ENCODE peak calls at places on chromosomes 2 and 18, in ten cellular contexts. E is AG09319; W is ELF-1; G is activated naive CD4-positive, alpha-beta T cell treated with anti-CD3 and anti-CD28 coated beads for 36 hours; J is HuH-7.5; Q is bronchial epithelial cell; H is stimulated activated CD4-positive, alpha-beta T cell treated with anti-CD3 and anti-CD28 coated beads, Interleukin-2, amount 100 ng/mL, for 48 hours; C is astrocyte of the cerebellum; S is kidney epithelial cell; A is NAMALWA. K is an unnamed sample.

GRCh38 chr18:14997367-14997766 is 249.4 kb downstream of the ANKRD30B start:
- DNase-seq in A (no peak), Q (no peak), H (no peak), J (no peak), C (no peak), W (no peak), G (no peak), S (no peak), E (no peak), K (no peak)

GRCh38 chr2:3312576-3313345 is 64.9 kb downstream of the EIPR1 start:
- DNase-seq in Q (no peak), E (no peak), A (no peak), G (no peak), C (no peak), J (no peak), S (no peak), W (no peak), H (no peak), K (no peak)

GRCh38 chr2:232309592-232309991 is 69.0 kb upstream of the ALPP start:
- DNase-seq in C (no peak), G (peak), S (no peak), A (peak), W (no peak), E (no peak), H (no peak), J (no peak), Q (no peak), K (no peak)

GRCh38 chr2:32946314-32947075 is at the start of gene LTBP1:
- DNase-seq in W (peak), S (no peak), A (peak), G (peak), H (peak), C (peak), E (no peak), Q (peak), J (peak), K (peak)

GRCh38 chr18:46518438-46518837 is 138.6 kb downstream of the LOXHD1 start:
- DNase-seq in W (peak), Q (peak), E (no peak), C (no peak), H (no peak), A (no peak), G (no peak), J (no peak), S (no peak), K (no peak)

GRCh38 chr2:128710770-128711169 is 392.1 kb upstream of the HS6ST1 start:
- DNase-seq in A (no peak), S (no peak), Q (no peak), W (no peak), E (no peak), H (no peak), C (no peak), G (no peak), J (no peak), K (peak)

GRCh38 chr2:135093685-135094340 is 41.7 kb downstream of the RAB3GAP1 start:
- DNase-seq in J (no peak), W (no peak), H (no peak), S (no peak), G (no peak), Q (no peak), A (no peak), E (no peak), C (no peak), K (no peak)

GRCh38 chr2:132416080-132416911 is at the start of gene GPR39:
- DNase-seq in A (no peak), G (no peak), S (peak), H (no peak), W (peak), J (peak), E (peak), C (peak), Q (peak), K (peak)

GRCh38 chr2:160254363-160254762 is 54.3 kb upstream of the ITGB6 start:
- DNase-seq in J (no peak), Q (no peak), H (no peak), S (no peak), W (no peak), G (no peak), E (no peak), A (no peak), C (peak), K (no peak)

GRCh38 chr2:160522951-160523700 is 29.5 kb upstream of the RBMS1 start:
- DNase-seq in G (no peak), Q (peak), E (no peak), C (peak), S (no peak), A (no peak), J (no peak), W (no peak), H (no peak), K (no peak)

GRCh38 chr18:48840491-48840877 is 110.3 kb downstream of the SMAD7 start:
- DNase-seq in W (no peak), G (no peak), S (no peak), J (no peak), C (no peak), Q (no peak), H (no peak), E (no peak), A (no peak), K (no peak)

GRCh38 chr2:241412144-241412543 is 56.1 kb downstream of the FARP2 start:
- DNase-seq in Q (peak), C (peak), J (no peak), E (peak), G (no peak), A (no peak), S (no peak), W (no peak), H (no peak), K (no peak)

GRCh38 chr2:233234264-233234663 is 17.2 kb upstream of the ATG16L1 start:
- DNase-seq in G (peak), C (no peak), J (no peak), W (no peak), Q (no peak), H (no peak), A (no peak), E (no peak), S (no peak), K (no peak)

GRCh38 chr2:238286551-238286950 is 1.9 kb downstream of the PER2 start:
- DNase-seq in W (no peak), J (no peak), C (peak), Q (peak), H (no peak), E (peak), A (peak), G (no peak), S (no peak), K (peak)

K was measured in right atrium auricular region.